ENCODE peak calls at places on chromosome 9, in seven cellular contexts. A is mucosa of descending colon; L is M059J; E is hypothalamus; S is WTC11; I is effector memory CD4-positive, alpha-beta T cell; G is activated CD8-positive, alpha-beta memory T cell treated with anti-CD3 and anti-CD28 coated beads for 48 hours. V is an unnamed sample.

GRCh38 chr9:16869140-16869903 is 1.1 kb downstream of the BNC2 start:
- DNase-seq in S (no peak), L (no peak), G (no peak), E (no peak), I (no peak), A (no peak), V (no peak)

GRCh38 chr9:18978188-18978587 is 54.8 kb downstream of the SAXO1 start:
- DNase-seq in E (no peak), L (no peak), S (no peak), I (no peak), A (no peak), G (no peak), V (no peak)

GRCh38 chr9:116287721-116288120 is 134.1 kb downstream of the PAPPA start:
- DNase-seq in E (no peak), A (no peak), I (no peak), G (no peak), S (no peak), L (peak; percentile 75), V (no peak)

GRCh38 chr9:82923410-82924242 is 139.3 kb downstream of the RASEF start:
- DNase-seq in I (no peak), S (no peak), A (no peak), G (no peak), L (peak; percentile 79), E (no peak), V (no peak)

GRCh38 chr9:129436751-129437625 is 183.9 kb downstream of the C9orf50 start:
- DNase-seq in G (no peak), S (peak; percentile 32), L (peak; percentile 61), I (no peak), E (no peak), A (no peak), V (no peak)

GRCh38 chr9:109918359-109919163 is 138.6 kb downstream of the PALM2AKAP2 start:
- DNase-seq in S (no peak), G (no peak), L (no peak), I (no peak), A (peak; percentile 62), E (no peak), V (peak; percentile 95)

GRCh38 chr9:32525506-32525905 is 490 bp downstream of the RIGI start:
- DNase-seq in A (no peak), S (no peak), I (no peak), E (no peak), G (no peak), L (no peak), V (no peak)

GRCh38 chr9:121778252-121779225 is 127.1 kb downstream of the DAB2IP start:
- DNase-seq in S (no peak), E (no peak), A (no peak), G (no peak), I (no peak), L (peak; percentile 33), V (no peak)

GRCh38 chr9:14221558-14221957 is 92.4 kb downstream of the NFIB start:
- DNase-seq in L (peak; percentile 95), G (no peak), A (no peak), E (no peak), I (no peak), S (no peak), V (no peak)

GRCh38 chr9:117101003-117101402 is 313.9 kb downstream of the ASTN2 start:
- DNase-seq in L (peak; percentile 14), I (no peak), G (no peak), S (no peak), E (no peak), A (no peak), V (no peak)

GRCh38 chr9:82474235-82474634 is 485.7 kb downstream of the SPATA31D1 start:
- DNase-seq in A (no peak), G (no peak), E (no peak), I (no peak), L (no peak), S (no peak), V (no peak)

GRCh38 chr9:98379572-98379971 is 124.1 kb upstream of the TBC1D2 start:
- DNase-seq in E (no peak), L (no peak), S (no peak), I (no peak), G (no peak), A (no peak), V (no peak)